ENCODE peak calls at places on chromosomes 5 and 9, in six cellular contexts. One of them, this sample, is unnamed.

GRCh38 chr5:176446884-176447537 is 1.2 kb upstream of the FAF2 start:
- DNase-seq in RCC 7860: no peak
- DNase-seq in chondrocyte: no peak
- DNase-seq in stimulated activated CD4-positive, alpha-beta T cell treated with anti-CD3 and anti-CD28 coated beads, Interleukin-4, amount 100 ng/mL, for 1 hour: no peak
- DNase-seq in activated CD4-positive, alpha-beta T cell treated with anti-CD3 and anti-CD28 coated beads for 48 hours: peak; percentile 13
- DNase-seq in dermis blood vessel endothelial cell: peak; percentile 28
- DNase-seq in this sample: no peak

GRCh38 chr5:177598477-177598876 is 1.5 kb upstream of the B4GALT7 start:
- DNase-seq in chondrocyte: no peak
- DNase-seq in stimulated activated CD4-positive, alpha-beta T cell treated with anti-CD3 and anti-CD28 coated beads, Interleukin-4, amount 100 ng/mL, for 1 hour: no peak
- DNase-seq in activated CD4-positive, alpha-beta T cell treated with anti-CD3 and anti-CD28 coated beads for 48 hours: no peak
- DNase-seq in RCC 7860: no peak
- DNase-seq in dermis blood vessel endothelial cell: peak; percentile 30
- DNase-seq in this sample: no peak

GRCh38 chr9:6944896-6945295 is 187.1 kb downstream of the KDM4C start:
- DNase-seq in activated CD4-positive, alpha-beta T cell treated with anti-CD3 and anti-CD28 coated beads for 48 hours: peak; percentile 16
- DNase-seq in stimulated activated CD4-positive, alpha-beta T cell treated with anti-CD3 and anti-CD28 coated beads, Interleukin-4, amount 100 ng/mL, for 1 hour: no peak
- DNase-seq in dermis blood vessel endothelial cell: no peak
- DNase-seq in RCC 7860: no peak
- DNase-seq in chondrocyte: no peak
- DNase-seq in this sample: no peak

GRCh38 chr5:75510417-75510835 is 1.0 kb downstream of the CERT1 start:
- DNase-seq in chondrocyte: no peak
- DNase-seq in activated CD4-positive, alpha-beta T cell treated with anti-CD3 and anti-CD28 coated beads for 48 hours: no peak
- DNase-seq in dermis blood vessel endothelial cell: peak; percentile 63
- DNase-seq in stimulated activated CD4-positive, alpha-beta T cell treated with anti-CD3 and anti-CD28 coated beads, Interleukin-4, amount 100 ng/mL, for 1 hour: no peak
- DNase-seq in RCC 7860: no peak
- DNase-seq in this sample: no peak

GRCh38 chr5:176796411-176796810 is 13.9 kb upstream of the UNC5A start:
- DNase-seq in activated CD4-positive, alpha-beta T cell treated with anti-CD3 and anti-CD28 coated beads for 48 hours: no peak
- DNase-seq in dermis blood vessel endothelial cell: no peak
- DNase-seq in chondrocyte: no peak
- DNase-seq in RCC 7860: no peak
- DNase-seq in stimulated activated CD4-positive, alpha-beta T cell treated with anti-CD3 and anti-CD28 coated beads, Interleukin-4, amount 100 ng/mL, for 1 hour: no peak
- DNase-seq in this sample: no peak

GRCh38 chr9:18798106-18798505 is 234.9 kb downstream of the SAXO1 start:
- DNase-seq in dermis blood vessel endothelial cell: peak; percentile 21
- DNase-seq in stimulated activated CD4-positive, alpha-beta T cell treated with anti-CD3 and anti-CD28 coated beads, Interleukin-4, amount 100 ng/mL, for 1 hour: no peak
- DNase-seq in chondrocyte: no peak
- DNase-seq in activated CD4-positive, alpha-beta T cell treated with anti-CD3 and anti-CD28 coated beads for 48 hours: no peak
- DNase-seq in RCC 7860: no peak
- DNase-seq in this sample: no peak

GRCh38 chr9:1738511-1739100 is 276.5 kb upstream of the SMARCA2 start:
- DNase-seq in chondrocyte: no peak
- DNase-seq in RCC 7860: no peak
- DNase-seq in dermis blood vessel endothelial cell: no peak
- DNase-seq in stimulated activated CD4-positive, alpha-beta T cell treated with anti-CD3 and anti-CD28 coated beads, Interleukin-4, amount 100 ng/mL, for 1 hour: no peak
- DNase-seq in activated CD4-positive, alpha-beta T cell treated with anti-CD3 and anti-CD28 coated beads for 48 hours: no peak
- DNase-seq in this sample: no peak

GRCh38 chr9:88179080-88179521 is 40.8 kb upstream of the SPATA31C2 start:
- DNase-seq in dermis blood vessel endothelial cell: no peak
- DNase-seq in stimulated activated CD4-positive, alpha-beta T cell treated with anti-CD3 and anti-CD28 coated beads, Interleukin-4, amount 100 ng/mL, for 1 hour: no peak
- DNase-seq in chondrocyte: no peak
- DNase-seq in RCC 7860: no peak
- DNase-seq in activated CD4-positive, alpha-beta T cell treated with anti-CD3 and anti-CD28 coated beads for 48 hours: peak; percentile 5
- DNase-seq in this sample: no peak

GRCh38 chr5:134464988-134465855 is 53.5 kb upstream of the CDKN2AIPNL start:
- DNase-seq in stimulated activated CD4-positive, alpha-beta T cell treated with anti-CD3 and anti-CD28 coated beads, Interleukin-4, amount 100 ng/mL, for 1 hour: no peak
- DNase-seq in RCC 7860: no peak
- DNase-seq in dermis blood vessel endothelial cell: no peak
- DNase-seq in activated CD4-positive, alpha-beta T cell treated with anti-CD3 and anti-CD28 coated beads for 48 hours: no peak
- DNase-seq in chondrocyte: peak; percentile 68
- DNase-seq in this sample: no peak

GRCh38 chr9:37156781-37157356 is 36.5 kb downstream of the ZCCHC7 start:
- DNase-seq in activated CD4-positive, alpha-beta T cell treated with anti-CD3 and anti-CD28 coated beads for 48 hours: no peak
- DNase-seq in stimulated activated CD4-positive, alpha-beta T cell treated with anti-CD3 and anti-CD28 coated beads, Interleukin-4, amount 100 ng/mL, for 1 hour: no peak
- DNase-seq in dermis blood vessel endothelial cell: peak; percentile 17
- DNase-seq in chondrocyte: no peak
- DNase-seq in RCC 7860: no peak
- DNase-seq in this sample: no peak

GRCh38 chr5:135604046-135604445 is 25.3 kb upstream of the CXCL14 start:
- DNase-seq in activated CD4-positive, alpha-beta T cell treated with anti-CD3 and anti-CD28 coated beads for 48 hours: no peak
- DNase-seq in stimulated activated CD4-positive, alpha-beta T cell treated with anti-CD3 and anti-CD28 coated beads, Interleukin-4, amount 100 ng/mL, for 1 hour: no peak
- DNase-seq in chondrocyte: no peak
- DNase-seq in RCC 7860: no peak
- DNase-seq in dermis blood vessel endothelial cell: no peak
- DNase-seq in this sample: no peak

GRCh38 chr5:130692766-130693165 is 472.3 kb downstream of the HINT1 start:
- DNase-seq in RCC 7860: no peak
- DNase-seq in activated CD4-positive, alpha-beta T cell treated with anti-CD3 and anti-CD28 coated beads for 48 hours: no peak
- DNase-seq in dermis blood vessel endothelial cell: no peak
- DNase-seq in chondrocyte: no peak
- DNase-seq in stimulated activated CD4-positive, alpha-beta T cell treated with anti-CD3 and anti-CD28 coated beads, Interleukin-4, amount 100 ng/mL, for 1 hour: no peak
- DNase-seq in this sample: no peak

GRCh38 chr9:69637801-69638200 is 34.4 kb downstream of the APBA1 start:
- DNase-seq in activated CD4-positive, alpha-beta T cell treated with anti-CD3 and anti-CD28 coated beads for 48 hours: no peak
- DNase-seq in stimulated activated CD4-positive, alpha-beta T cell treated with anti-CD3 and anti-CD28 coated beads, Interleukin-4, amount 100 ng/mL, for 1 hour: no peak
- DNase-seq in chondrocyte: no peak
- DNase-seq in dermis blood vessel endothelial cell: peak; percentile 57
- DNase-seq in RCC 7860: peak; percentile 21
- DNase-seq in this sample: no peak

GRCh38 chr5:33369470-33370134 is 71.2 kb upstream of the TARS1 start:
- DNase-seq in activated CD4-positive, alpha-beta T cell treated with anti-CD3 and anti-CD28 coated beads for 48 hours: no peak
- DNase-seq in RCC 7860: no peak
- DNase-seq in stimulated activated CD4-positive, alpha-beta T cell treated with anti-CD3 and anti-CD28 coated beads, Interleukin-4, amount 100 ng/mL, for 1 hour: no peak
- DNase-seq in dermis blood vessel endothelial cell: peak; percentile 63
- DNase-seq in chondrocyte: no peak
- DNase-seq in this sample: no peak

This sample was measured in activated naive CD4-positive, alpha-beta T cell treated with anti-CD3 and anti-CD28 coated beads, Interleukin-2, amount 50 U/mL, for 16 hours.